ENCODE peak calls at places on chromosomes 3 and 15, in four cellular contexts. Y is PC-9, V is choroid plexus epithelial cell, J is SK-N-SH. K is an unnamed sample.

GRCh38 chr15:96355561-96356129 is 25.1 kb downstream of the NR2F2 start:
- DNase-seq in V (no peak), J (no peak), Y (no peak), K (no peak)

GRCh38 chr15:36737430-36737891 is 158.0 kb downstream of the CDIN1 start:
- DNase-seq in V (peak), J (no peak), Y (peak), K (no peak)

GRCh38 chr3:160804762-160805161 is 48.7 kb downstream of the PPM1L start:
- DNase-seq in V (peak), Y (no peak), J (peak), K (no peak)

GRCh38 chr15:100266166-100266565 is 75.6 kb downstream of the ADAMTS17 start:
- DNase-seq in V (no peak), Y (no peak), J (no peak), K (no peak)

GRCh38 chr3:183180105-183180763 is 17.7 kb upstream of the LAMP3 start:
- DNase-seq in V (peak), Y (no peak), J (no peak), K (no peak)

GRCh38 chr15:79192462-79193036 is 90.0 kb upstream of the ANKRD34C start:
- DNase-seq in J (no peak), V (no peak), Y (no peak), K (no peak)

GRCh38 chr3:149466192-149466591 is 8.3 kb upstream of the TM4SF4 start:
- DNase-seq in V (peak), J (no peak), Y (no peak), K (no peak)

GRCh38 chr3:71372911-71373637 is 210.5 kb downstream of the FOXP1 start:
- DNase-seq in J (no peak), V (no peak), Y (no peak), K (no peak)

GRCh38 chr3:59313365-59313764 is 263.5 kb upstream of the CFAP20DC start:
- DNase-seq in Y (no peak), J (peak), V (peak), K (no peak)

GRCh38 chr15:66581972-66582537 is 16.3 kb upstream of the LCTL start:
- DNase-seq in V (peak), J (no peak), Y (no peak), K (no peak)

GRCh38 chr15:99438691-99439523 is 126.9 kb upstream of the MEF2A start:
- DNase-seq in V (peak), Y (no peak), J (no peak), K (peak)

GRCh38 chr3:138829886-138830510 is 4.7 kb downstream of the PIK3CB start:
- DNase-seq in Y (no peak), V (no peak), J (no peak), K (no peak)

DNA sequence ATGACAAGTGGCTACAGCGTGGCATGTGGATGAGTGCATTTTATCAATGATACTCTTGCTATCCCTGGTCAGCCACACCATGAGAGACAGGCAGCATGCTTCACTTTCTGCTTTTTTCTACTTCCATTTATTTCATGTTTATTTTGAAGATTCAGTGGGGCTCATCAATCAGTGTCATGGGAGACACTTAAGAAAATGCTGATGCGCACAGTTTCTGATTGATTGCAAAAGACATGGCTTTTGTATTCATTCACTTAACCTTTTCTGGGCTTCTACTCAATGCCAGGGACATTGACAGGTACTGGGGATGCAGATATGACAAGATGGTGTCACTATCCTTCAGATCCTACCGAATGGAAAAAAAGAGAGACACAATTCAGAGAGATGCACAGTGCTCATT is 50.9 kb upstream of the CFAP161 start:
- DNase-seq in V (no peak), J (no peak), Y (no peak), K (no peak)
- TF ChIP-seq CTCF in V (no peak), J (no peak), Y (no peak), K (no peak)

DNA sequence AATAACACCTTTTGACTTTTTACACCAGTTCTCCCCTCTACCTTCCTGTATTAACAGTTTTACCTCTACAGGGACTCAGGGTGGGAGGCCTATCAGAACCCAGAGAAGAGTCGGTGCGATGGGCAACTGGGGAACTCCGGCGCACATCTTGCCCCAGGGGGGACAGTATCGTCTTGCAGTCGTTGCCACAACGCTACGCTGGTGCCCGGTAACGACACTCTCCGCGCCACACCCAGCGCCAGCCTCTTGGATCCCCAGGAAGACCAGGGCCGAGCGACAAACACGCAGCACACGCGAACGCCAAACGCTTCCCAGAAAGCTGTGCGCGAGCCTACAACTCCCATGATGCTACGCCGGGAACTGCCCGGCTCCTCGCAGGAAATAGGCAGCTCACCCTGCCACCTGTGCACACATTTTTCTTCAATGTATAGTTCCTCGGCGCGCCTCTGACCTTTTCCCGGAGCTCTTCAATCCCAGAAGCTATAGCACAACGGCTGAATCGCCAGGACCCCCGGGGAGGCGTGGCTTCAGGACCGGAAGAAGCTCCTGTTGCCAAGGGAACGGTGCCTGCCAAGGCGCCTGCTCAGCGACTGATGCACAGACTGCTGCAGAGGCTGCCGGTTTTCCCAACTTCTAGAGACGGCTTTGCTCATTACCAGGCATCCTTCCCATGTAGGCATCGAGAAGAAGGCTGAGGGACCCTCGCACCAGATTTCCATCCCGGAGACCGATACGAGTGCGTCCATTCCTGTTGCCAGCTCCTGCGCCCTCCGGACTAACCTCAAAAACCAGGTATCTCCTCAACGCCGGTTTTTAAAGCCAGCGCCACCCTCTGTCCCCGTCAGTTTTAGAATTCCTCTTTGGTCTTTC is at the start of gene ARL6:
- DNase-seq in Y (peak), V (peak), J (peak), K (peak)
- TF ChIP-seq CTCF in Y (no peak), V (peak), J (peak), K (peak)

GRCh38 chr15:52261498-52262242 is 33.9 kb downstream of the MYO5C start:
- DNase-seq in Y (peak), V (peak), J (peak), K (peak)
- TF ChIP-seq CTCF in Y (peak), V (peak), J (no peak), K (no peak)

GRCh38 chr3:536417-536813 is 339.9 kb downstream of the CHL1 start:
- DNase-seq in J (no peak), Y (no peak), V (no peak), K (no peak)

GRCh38 chr3:541328-541727 is 344.8 kb downstream of the CHL1 start:
- DNase-seq in Y (no peak), V (no peak), J (no peak), K (no peak)

DNA sequence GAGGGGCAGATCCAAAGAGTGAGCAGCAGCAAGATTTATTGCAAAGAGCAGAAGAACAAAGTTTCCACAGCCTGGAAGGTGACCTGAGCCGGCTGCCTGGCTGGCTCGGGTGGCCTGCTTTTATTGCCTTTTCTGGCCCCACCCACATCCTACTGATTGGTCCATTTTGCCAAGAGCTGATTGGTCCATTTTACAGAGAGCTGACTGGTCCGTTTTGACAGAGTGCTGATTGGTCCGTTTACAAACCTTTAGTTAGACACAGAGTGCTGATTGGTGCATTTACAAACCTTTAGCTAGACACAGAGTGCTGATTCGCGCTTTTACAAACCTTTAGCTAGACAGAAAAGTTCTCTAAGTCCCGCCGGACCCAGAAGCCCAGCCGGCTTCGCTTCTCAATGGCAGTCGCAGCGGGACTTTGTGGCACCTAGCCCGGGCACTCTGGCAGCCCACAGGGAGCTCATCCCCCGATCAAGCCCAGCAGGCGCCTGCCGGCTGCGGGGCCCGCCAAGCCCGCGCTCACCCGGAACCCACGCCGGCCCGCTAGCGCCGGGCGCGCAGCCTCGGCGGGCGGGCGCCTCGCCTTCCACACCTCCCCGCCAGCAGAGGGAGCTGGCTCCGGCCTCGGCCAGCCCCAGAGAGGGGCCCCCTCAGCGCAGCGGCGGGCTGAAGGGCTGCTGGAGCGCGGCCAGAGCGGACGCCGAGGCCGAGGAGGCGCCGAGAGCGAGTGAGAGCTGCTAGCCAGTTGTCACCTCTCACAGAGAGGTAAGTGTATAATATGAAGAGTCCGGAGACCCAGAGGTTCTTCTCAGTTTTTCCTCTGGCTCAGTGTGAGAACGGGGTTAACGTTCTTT is 339.2 kb downstream of the CHL1 start:
- DNase-seq in Y (no peak), V (peak), J (peak), K (peak)
- TF ChIP-seq CTCF in Y (no peak), V (no peak), J (peak), K (peak)

GRCh38 chr3:48416546-48416945 is 13.3 kb downstream of the PLXNB1 start:
- DNase-seq in Y (no peak), J (no peak), V (no peak), K (no peak)
- TF ChIP-seq CTCF in Y (no peak), J (no peak), V (no peak), K (no peak)

DNA sequence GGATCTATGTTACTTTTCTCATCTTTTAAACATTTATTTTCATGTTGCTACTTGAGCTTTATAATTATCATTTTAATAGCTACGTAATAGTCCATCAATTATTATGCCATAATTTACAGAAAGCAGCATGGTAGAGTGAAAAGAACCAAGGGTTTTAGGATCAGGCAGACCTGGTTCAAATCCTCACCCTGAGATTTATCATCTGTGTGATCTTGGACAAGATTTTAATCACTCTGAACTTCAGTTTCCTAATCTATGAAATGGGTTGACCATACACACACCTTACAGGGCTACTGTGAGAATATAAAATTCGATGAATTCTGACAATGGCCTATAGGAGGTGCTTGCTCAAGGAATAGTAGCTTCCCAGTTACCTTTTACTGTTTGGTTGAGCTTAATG is 27.1 kb downstream of the BOC start:
- DNase-seq in V (no peak), J (no peak), Y (no peak), K (no peak)
- TF ChIP-seq CTCF in V (no peak), J (no peak), Y (no peak), K (no peak)